ENCODE peak calls at places on chromosomes 7 and 10, in seven cellular contexts. U is GF-D8; B is uterus; L is HuH-7.5; F is left cardiac atrium; P is mesendoderm; E is effector CD4-positive, alpha-beta T cell. K is an unnamed sample.

GRCh38 chr7:46970486-46970885 is 611.4 kb downstream of the TNS3 start:
- DNase-seq in U (no peak), B (no peak), L (no peak), F (no peak), P (no peak), E (no peak), K (no peak)

GRCh38 chr10:118952493-118953295 is 76.8 kb upstream of the NANOS1 start:
- DNase-seq in U (no peak), B (no peak), L (no peak), F (no peak), P (no peak), E (no peak), K (no peak)

GRCh38 chr10:68870061-68870460 is 31.1 kb upstream of the DDX50 start:
- DNase-seq in U (no peak), B (no peak), L (no peak), F (no peak), P (no peak), E (no peak), K (no peak)

GRCh38 chr10:33129987-33130386 is 172.0 kb upstream of the ITGB1 start:
- DNase-seq in U (no peak), B (no peak), L (peak; percentile 33), F (no peak), P (no peak), E (no peak), K (no peak)

GRCh38 chr7:7772385-7772784 is 54.0 kb upstream of the RPA3 start:
- DNase-seq in U (no peak), B (no peak), L (no peak), F (no peak), P (no peak), E (no peak), K (no peak)

GRCh38 chr7:69517985-69518731 is 80.1 kb upstream of the AUTS2 start:
- DNase-seq in U (no peak), B (no peak), L (no peak), F (no peak), P (no peak), E (no peak), K (no peak)

GRCh38 chr7:123537026-123537642 is 2.7 kb upstream of the IQUB start:
- DNase-seq in U (no peak), B (no peak), L (no peak), F (no peak), P (peak; percentile 19), E (no peak), K (no peak)

GRCh38 chr7:104985259-104985617 is 28.8 kb upstream of the KMT2E start:
- DNase-seq in U (no peak), B (no peak), L (no peak), F (no peak), P (no peak), E (no peak), K (no peak)

GRCh38 chr10:60943372-60944158 is 420 bp downstream of the RHOBTB1 start:
- DNase-seq in U (no peak), B (peak; percentile 78), L (peak; percentile 35), F (peak; percentile 74), P (peak; percentile 91), E (no peak), K (no peak)

GRCh38 chr10:112442063-112442462 is 4.7 kb downstream of the ZDHHC6 start:
- DNase-seq in U (no peak), B (no peak), L (no peak), F (no peak), P (no peak), E (no peak), K (no peak)

GRCh38 chr7:43694399-43694748 is 34.9 kb downstream of the COA1 start:
- DNase-seq in U (no peak), B (no peak), L (no peak), F (no peak), P (no peak), E (no peak), K (no peak)

GRCh38 chr7:47669178-47669878 is 87.4 kb upstream of the TNS3 start:
- DNase-seq in U (no peak), B (peak; percentile 78), L (no peak), F (peak; percentile 80), P (peak; percentile 40), E (no peak), K (peak; percentile 81)

GRCh38 chr10:99850041-99850766 is 67.8 kb downstream of the ABCC2 start:
- DNase-seq in U (no peak), B (no peak), L (no peak), F (no peak), P (peak; percentile 94), E (no peak), K (no peak)

GRCh38 chr10:132961-133898 is 2.0 kb upstream of the ZMYND11 start:
- DNase-seq in U (no peak), B (no peak), L (peak; percentile 36), F (no peak), P (peak; percentile 79), E (no peak), K (no peak)

GRCh38 chr7:158085741-158086695 is 501.6 kb downstream of the PTPRN2 start:
- DNase-seq in U (no peak), B (no peak), L (no peak), F (no peak), P (no peak), E (no peak), K (no peak)

GRCh38 chr10:77850620-77851231 is 75.8 kb downstream of the DLG5 start:
- DNase-seq in U (no peak), B (no peak), L (no peak), F (no peak), P (no peak), E (no peak), K (no peak)

GRCh38 chr7:105512926-105513526 is 9.0 kb downstream of the PUS7 start:
- DNase-seq in U (no peak), B (no peak), L (no peak), F (no peak), P (no peak), E (no peak), K (no peak)

K was measured in GDM1.